ENCODE peak calls at places on chromosomes 16 and 17, in ten cellular contexts. Z, W, Y, J, M, H, D, P, A and U are unnamed samples.

GRCh38 chr17:12463102-12463501 is 202.6 kb upstream of the MYOCD start:
- DNase-seq in Y (no peak), D (peak), P (no peak), H (no peak), M (peak), A (peak), Z (no peak), W (no peak), J (no peak), U (no peak)

GRCh38 chr16:89106533-89107208 is 13.0 kb downstream of the ACSF3 start:
- DNase-seq in Y (no peak), A (no peak), M (no peak), J (no peak), Z (no peak), W (no peak), H (no peak), P (no peak), D (no peak), U (no peak)

GRCh38 chr17:27530791-27531391 is 74.6 kb downstream of the KSR1 start:
- DNase-seq in D (no peak), H (no peak), P (no peak), M (no peak), J (no peak), Z (no peak), A (peak), Y (no peak), W (no peak), U (peak)

GRCh38 chr17:44759096-44759915 is 518 bp downstream of the ADAM11 start:
- DNase-seq in J (no peak), Y (no peak), A (no peak), D (no peak), M (no peak), P (no peak), W (no peak), H (no peak), Z (no peak), U (no peak)

GRCh38 chr17:27296427-27296979 is 2.6 kb downstream of the WSB1 start:
- DNase-seq in A (peak), J (no peak), H (peak), Y (no peak), M (peak), W (peak), P (peak), D (peak), Z (no peak), U (peak)

GRCh38 chr16:60741810-60742209 is 1294.4 kb downstream of the CDH8 start:
- DNase-seq in W (no peak), M (no peak), J (no peak), A (no peak), H (no peak), Y (no peak), D (no peak), P (no peak), Z (no peak), U (no peak)

GRCh38 chr16:12896562-12896961 is 4.8 kb upstream of the SHISA9 start:
- DNase-seq in W (peak), Y (peak), Z (no peak), D (peak), M (no peak), A (peak), J (peak), H (peak), P (no peak), U (peak)

GRCh38 chr17:32523017-32523680 is 36.4 kb downstream of the CDK5R1 start:
- DNase-seq in J (no peak), M (no peak), H (no peak), Y (no peak), P (no peak), W (no peak), D (no peak), Z (no peak), A (no peak), U (no peak)

GRCh38 chr16:67055712-67056487 is 27.0 kb downstream of the CBFB start:
- DNase-seq in P (peak), D (peak), H (peak), A (peak), Y (no peak), M (peak), J (peak), W (peak), Z (no peak), U (peak)

GRCh38 chr16:89275837-89276720 is 58.6 kb downstream of the ZNF778 start:
- DNase-seq in D (no peak), M (no peak), A (no peak), Y (no peak), H (no peak), Z (no peak), W (no peak), J (no peak), P (no peak), U (no peak)

GRCh38 chr16:81482329-81483063 is 37.9 kb downstream of the CMIP start:
- DNase-seq in W (no peak), P (no peak), Y (no peak), D (no peak), M (no peak), A (no peak), H (no peak), Z (no peak), J (no peak), U (no peak)

GRCh38 chr16:89842471-89843408 is 14.5 kb downstream of the SPIRE2 start:
- DNase-seq in P (no peak), Z (no peak), D (peak), M (peak), J (no peak), W (peak), Y (no peak), H (peak), A (peak), U (no peak)

GRCh38 chr16:56371383-56371937 is 53.9 kb downstream of the AMFR start:
- DNase-seq in D (no peak), H (no peak), J (no peak), Z (no peak), M (no peak), A (no peak), W (no peak), Y (no peak), P (no peak), U (no peak)

GRCh38 chr16:22352726-22353125 is 21.7 kb downstream of the CDR2 start:
- DNase-seq in Z (no peak), J (no peak), H (no peak), P (no peak), A (no peak), Y (no peak), D (no peak), W (no peak), M (no peak), U (no peak)

DNA sequence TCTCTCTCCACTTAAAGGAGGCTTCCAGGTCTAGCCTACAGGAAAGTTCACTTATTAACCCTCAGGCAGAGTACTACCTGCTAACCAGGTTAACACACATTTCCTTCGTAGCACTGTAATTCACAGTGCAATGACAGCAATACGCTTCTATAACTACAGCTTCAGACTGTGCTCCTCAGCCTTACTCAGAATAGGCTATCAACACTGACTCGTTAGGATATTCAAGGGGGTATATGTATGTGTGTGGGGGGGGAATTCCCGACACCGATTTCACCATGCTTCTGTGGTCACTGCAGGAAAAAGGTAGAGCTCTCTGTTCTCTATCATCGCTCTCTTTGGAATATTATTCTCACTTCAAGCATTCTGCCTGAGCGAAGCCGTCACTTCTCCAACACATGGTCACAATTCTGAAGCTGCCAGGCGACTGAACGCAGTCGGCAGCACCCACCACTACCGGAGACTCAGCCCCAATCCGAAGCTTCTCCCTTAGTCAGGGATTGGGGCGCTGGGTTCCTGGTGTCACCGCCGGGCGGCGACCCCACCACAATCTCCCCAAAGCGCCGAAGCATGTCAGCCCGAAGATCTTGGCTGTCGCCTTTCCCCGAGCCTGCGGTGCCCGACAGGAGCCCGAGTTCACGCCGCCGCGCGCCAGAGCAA is 599 bp downstream of the GGA3 start:
- DNase-seq in D (no peak), H (peak), M (no peak), W (no peak), Z (no peak), P (no peak), A (no peak), Y (peak), J (no peak), U (no peak)
- TF ChIP-seq CTCF in D (peak), H (peak), M (peak), W (no peak), Z (peak), P (peak), A (no peak), Y (no peak), J (no peak), U (no peak)

GRCh38 chr17:80030730-80031410 is 4.8 kb downstream of the TBC1D16 start:
- DNase-seq in J (no peak), D (no peak), H (peak), M (no peak), P (no peak), W (no peak), Y (no peak), Z (no peak), A (no peak), U (no peak)
- TF ChIP-seq CTCF in J (no peak), D (no peak), H (peak), M (no peak), P (no peak), W (no peak), Y (no peak), Z (no peak), A (no peak), U (no peak)

GRCh38 chr17:75031972-75032895 is 14.5 kb downstream of the ATP5PD start:
- DNase-seq in H (peak), Y (peak), J (peak), D (peak), P (peak), Z (no peak), M (peak), A (peak), W (peak), U (peak)

GRCh38 chr17:75032896-75033294 is 13.9 kb downstream of the ATP5PD start:
- DNase-seq in J (no peak), M (peak), P (peak), D (no peak), A (peak), H (no peak), Z (no peak), W (peak), Y (no peak), U (peak)

GRCh38 chr17:75033346-75034235 is 13.2 kb downstream of the ATP5PD start:
- DNase-seq in D (peak), W (peak), P (peak), J (peak), H (peak), M (peak), Z (peak), A (peak), Y (peak), U (peak)

GRCh38 chr17:75036643-75037268 is 10.0 kb downstream of the ATP5PD start:
- DNase-seq in M (no peak), W (peak), D (no peak), J (no peak), H (no peak), Y (peak), A (peak), Z (no peak), P (peak), U (no peak)

DNA sequence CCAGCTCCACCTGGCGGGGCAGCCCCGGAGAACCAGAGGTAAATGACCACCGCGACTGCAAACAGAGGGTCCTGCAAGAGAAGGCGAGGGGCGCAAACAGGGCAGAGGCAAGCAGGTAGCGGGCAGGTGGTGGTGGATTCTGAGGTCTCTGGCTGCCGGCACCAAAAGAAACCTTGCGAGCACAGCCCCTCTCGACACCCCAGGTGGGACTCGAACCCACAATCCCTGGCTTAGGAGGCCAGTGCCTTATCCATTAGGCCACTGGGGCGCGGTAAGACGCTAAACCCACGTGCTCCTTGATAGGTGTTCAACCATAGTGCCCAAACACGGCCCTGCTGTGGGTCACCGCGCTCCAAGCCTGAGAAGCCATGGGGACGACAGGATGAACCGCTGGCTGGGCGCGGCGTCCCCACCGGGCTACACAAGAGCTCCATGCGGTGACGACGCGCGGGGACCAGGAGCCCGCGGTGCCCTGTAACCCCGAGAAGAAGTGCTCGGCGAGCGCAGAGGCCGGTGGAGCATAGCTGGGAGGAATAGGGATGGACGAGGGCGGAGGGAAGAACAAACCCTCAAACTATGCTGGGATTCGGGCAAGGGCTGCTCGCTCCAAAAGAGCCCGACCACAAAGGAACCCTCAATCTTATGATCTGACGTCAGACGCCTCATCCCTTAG is 12.4 kb downstream of the ATP5PD start:
- DNase-seq in Z (peak), D (peak), W (peak), M (peak), Y (peak), P (peak), J (peak), H (peak), A (peak), U (peak)
- TF ChIP-seq CTCF in Z (peak), D (peak), W (no peak), M (peak), Y (no peak), P (no peak), J (no peak), H (peak), A (peak), U (no peak)

GRCh38 chr17:74351552-74352210 is 10.0 kb downstream of the BTBD17 start:
- DNase-seq in M (no peak), H (no peak), W (no peak), J (no peak), P (no peak), Z (no peak), D (no peak), Y (peak), A (no peak), U (no peak)
- TF ChIP-seq CTCF in M (no peak), H (no peak), W (no peak), J (no peak), P (peak), Z (peak), D (no peak), Y (no peak), A (no peak), U (no peak)

DNA sequence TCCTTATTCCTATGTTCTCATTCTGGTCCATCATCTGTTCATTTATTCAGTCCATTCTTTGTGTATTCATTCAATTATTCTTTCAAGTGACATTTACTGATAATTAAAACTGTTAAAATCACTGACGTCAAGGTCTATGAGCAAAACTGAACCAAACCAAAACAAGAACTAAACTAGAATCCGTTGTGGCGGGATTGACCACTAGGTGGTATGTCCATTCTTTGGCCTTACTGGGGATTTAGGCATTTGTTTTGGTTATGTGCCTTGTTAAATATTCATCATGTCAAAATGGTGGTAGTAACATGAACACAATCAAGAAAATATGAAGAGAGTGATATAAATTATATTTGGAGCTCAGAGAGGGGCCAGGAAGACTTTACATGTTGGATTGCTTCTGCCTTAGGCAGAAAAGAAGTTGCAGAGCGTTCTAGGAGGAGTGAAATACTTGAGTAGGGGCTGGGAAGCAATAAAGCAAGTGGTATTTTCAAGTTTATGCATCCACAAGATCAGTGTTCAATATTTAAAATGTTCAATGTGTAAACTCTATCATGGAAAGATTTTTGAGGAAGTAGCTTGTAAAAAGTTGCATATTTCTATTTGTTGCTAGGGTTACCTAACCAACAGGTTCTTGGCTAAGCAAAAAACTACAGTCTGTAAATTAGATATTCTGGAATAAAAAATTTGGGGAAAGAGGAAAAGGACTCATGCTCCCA is 129.0 kb downstream of the CDH13 start:
- DNase-seq in W (no peak), J (no peak), P (no peak), A (peak), Y (peak), H (no peak), M (no peak), D (no peak), Z (no peak), U (peak)
- TF ChIP-seq CTCF in W (peak), J (peak), P (peak), A (peak), Y (no peak), H (no peak), M (peak), D (peak), Z (peak), U (no peak)

DNA sequence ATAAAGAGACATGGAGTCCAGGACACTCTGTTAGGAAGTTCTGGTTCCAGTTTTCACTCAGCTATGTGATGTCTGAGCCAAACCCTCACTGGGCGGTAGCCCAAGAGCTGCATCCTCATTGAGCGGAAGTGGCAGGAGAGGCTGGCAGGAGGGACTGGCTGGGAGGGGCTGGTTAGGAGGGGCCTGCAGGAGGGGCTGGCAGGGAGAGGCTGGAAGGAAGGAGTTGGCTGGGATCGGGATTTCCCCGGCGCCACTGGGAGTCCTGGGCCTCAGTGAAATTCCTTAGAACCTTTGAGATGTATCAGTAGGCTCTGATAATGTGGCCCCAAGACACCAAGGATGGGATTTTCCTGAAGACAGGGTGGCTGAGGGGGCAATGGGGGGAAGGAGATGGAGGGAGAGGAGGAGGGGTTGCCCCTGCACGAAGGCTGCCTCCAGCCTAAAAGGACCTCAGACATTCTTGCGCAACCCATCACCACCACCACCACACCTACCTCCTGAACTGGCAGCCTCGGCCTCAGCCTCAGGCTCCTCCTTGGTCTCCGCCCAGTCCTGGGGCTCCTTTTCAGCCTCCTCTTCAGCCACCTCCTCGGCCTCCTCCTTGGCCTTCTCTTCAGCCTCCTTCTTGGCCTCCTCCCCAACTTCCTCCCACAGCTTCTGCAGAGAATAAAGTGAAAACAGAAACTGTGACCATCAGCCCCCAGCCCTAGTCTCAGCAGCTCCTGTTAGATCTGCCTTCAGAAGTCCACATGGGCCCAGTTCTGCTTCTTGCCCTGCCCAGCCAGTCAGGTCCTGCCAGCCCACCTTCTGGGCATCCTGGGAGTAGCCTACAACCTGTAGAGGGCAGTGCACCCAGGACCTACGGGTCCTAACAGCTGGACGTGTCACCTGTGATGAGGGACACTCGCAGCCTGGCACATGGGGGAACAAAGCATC is 31.7 kb downstream of the CNGB1 start:
- DNase-seq in P (peak), J (no peak), Z (no peak), A (peak), H (peak), M (peak), D (peak), Y (no peak), W (peak), U (peak)
- TF ChIP-seq CTCF in P (peak), J (no peak), Z (peak), A (peak), H (peak), M (peak), D (peak), Y (no peak), W (no peak), U (no peak)

GRCh38 chr16:3480901-3481695 is 14.2 kb downstream of the C16orf90 start:
- DNase-seq in P (no peak), D (no peak), H (no peak), Y (peak), J (no peak), A (no peak), Z (no peak), W (peak), M (no peak), U (no peak)
- TF ChIP-seq CTCF in P (no peak), D (no peak), H (no peak), Y (no peak), J (no peak), A (no peak), Z (no peak), W (no peak), M (no peak), U (no peak)